ENCODE peak calls at places on chromosomes 16 and 17, in nine cellular contexts. Z is activated naive CD4-positive, alpha-beta T cell treated with anti-CD3 and anti-CD28 coated beads, Interleukin-2, amount 10 ng/mL, durations not matched to agents 7 days and 5 days; J is M059J; N is cerebellar nuclear complex; W is NCI-H748 treated with DMSO at 0.1 percent for 48 hours; X is activated T-helper 1 cell treated with anti-CD3 and anti-CD28 coated beads, Interleukin-2, amount 50 U/mL, for 16 hours; Y is stimulated activated CD8-positive, alpha-beta memory T cell treated with anti-CD3 and anti-CD28 coated beads, Interleukin-4, amount 100 ng/mL, for 48 hours; C is left cardiac atrium; S is NCI-H460. A is an unnamed sample.

GRCh38 chr17:45386180-45386579 is 46.5 kb downstream of the ARHGAP27 start:
- DNase-seq in W (no peak), N (no peak), S (no peak), X (no peak), Z (no peak), J (no peak), Y (no peak), C (no peak), A (no peak)

GRCh38 chr16:85570213-85570734 is 42.8 kb upstream of the GSE1 start:
- DNase-seq in N (no peak), C (no peak), Y (peak), Z (no peak), J (no peak), X (no peak), S (no peak), W (no peak), A (no peak)

GRCh38 chr16:15643453-15644305 is 725 bp upstream of the MARF1 start:
- DNase-seq in J (peak), S (peak), N (no peak), W (peak), Y (peak), X (no peak), Z (peak), C (no peak), A (peak)

GRCh38 chr17:57935833-57936807 is 19.1 kb downstream of the CUEDC1 start:
- DNase-seq in N (no peak), X (no peak), Y (no peak), C (peak), J (peak), Z (no peak), S (no peak), W (peak), A (peak)

GRCh38 chr16:88967800-88968588 is 9.0 kb downstream of the CBFA2T3 start:
- DNase-seq in Z (peak), W (no peak), C (no peak), X (no peak), N (no peak), Y (no peak), J (no peak), S (no peak), A (no peak)

GRCh38 chr16:2429771-2430663 is 770 bp downstream of the CCNF start:
- DNase-seq in C (no peak), N (no peak), Z (peak), J (peak), S (no peak), Y (no peak), W (no peak), X (no peak), A (no peak)

GRCh38 chr17:81821603-81822311 is 11.3 kb downstream of the MCRIP1 start:
- DNase-seq in W (no peak), Y (peak), Z (peak), C (peak), S (peak), N (no peak), X (no peak), J (no peak), A (peak)

GRCh38 chr17:49247949-49248348 is 17.4 kb upstream of the PHOSPHO1 start:
- DNase-seq in S (no peak), N (no peak), Z (no peak), C (no peak), Y (no peak), J (no peak), W (no peak), X (no peak), A (no peak)

GRCh38 chr16:1125471-1125870 is 27.4 kb upstream of the CACNA1H start:
- DNase-seq in Y (peak), N (no peak), S (peak), W (no peak), X (no peak), J (peak), Z (peak), C (no peak), A (no peak)

GRCh38 chr16:3964686-3965290 is 84.3 kb upstream of the CREBBP start:
- DNase-seq in N (no peak), Y (no peak), W (no peak), S (no peak), Z (no peak), J (no peak), X (no peak), C (no peak), A (no peak)

GRCh38 chr16:78667675-78668074 is 568.2 kb downstream of the WWOX start:
- DNase-seq in J (no peak), N (no peak), Z (no peak), X (no peak), Y (no peak), S (no peak), C (no peak), W (no peak), A (no peak)

GRCh38 chr16:55647343-55647742 is 8.4 kb upstream of the SLC6A2 start:
- DNase-seq in S (no peak), C (no peak), N (no peak), Z (no peak), X (no peak), W (no peak), Y (no peak), J (no peak), A (no peak)

GRCh38 chr17:33949100-33949499 is 306.0 kb upstream of the CCL2 start:
- DNase-seq in S (peak), Y (no peak), Z (no peak), X (no peak), C (no peak), J (no peak), W (no peak), N (no peak), A (no peak)

GRCh38 chr16:81585785-81586184 is 141.2 kb downstream of the CMIP start:
- DNase-seq in C (no peak), Z (no peak), W (no peak), N (no peak), S (peak), J (no peak), Y (no peak), X (no peak), A (no peak)

GRCh38 chr16:23140082-23140481 is 9.2 kb downstream of the USP31 start:
- DNase-seq in W (no peak), X (no peak), N (no peak), S (no peak), C (no peak), J (no peak), Y (no peak), Z (no peak), A (no peak)

GRCh38 chr17:44959821-44960523 is 8.1 kb downstream of the C1QL1 start:
- DNase-seq in W (no peak), C (no peak), J (no peak), N (no peak), Z (no peak), S (no peak), Y (no peak), X (no peak), A (no peak)

GRCh38 chr17:77320501-77321256 is 179.9 kb downstream of the SEC14L1 start:
- DNase-seq in C (peak), Y (no peak), J (peak), N (no peak), S (no peak), X (no peak), W (no peak), Z (no peak), A (peak)

GRCh38 chr17:70796757-70797156 is 627.4 kb downstream of the KCNJ2 start:
- DNase-seq in C (no peak), J (no peak), Z (no peak), Y (no peak), W (no peak), X (no peak), N (no peak), S (no peak), A (no peak)

GRCh38 chr17:40558300-40558584 is 7.0 kb downstream of the CCR7 start:
- DNase-seq in N (no peak), Y (peak), S (no peak), W (no peak), C (no peak), X (no peak), J (no peak), Z (no peak), A (no peak)

GRCh38 chr17:64635647-64636305 is 26.3 kb downstream of the SMURF2 start:
- DNase-seq in J (peak), S (no peak), Y (no peak), C (no peak), X (no peak), W (no peak), N (no peak), Z (no peak), A (peak)

GRCh38 chr17:49694847-49695697 is 12.7 kb downstream of the SLC35B1 start:
- DNase-seq in J (peak), W (peak), Y (peak), Z (peak), C (no peak), N (no peak), X (peak), S (peak), A (no peak)

GRCh38 chr16:1950559-1950958 is 3.9 kb downstream of the RPL3L start:
- DNase-seq in Y (no peak), N (no peak), J (no peak), W (no peak), C (no peak), X (no peak), S (no peak), Z (no peak), A (no peak)

GRCh38 chr16:85554791-85555548 is 58.2 kb upstream of the GSE1 start:
- DNase-seq in C (peak), Y (peak), W (peak), N (no peak), X (peak), Z (peak), S (peak), J (peak), A (peak)

GRCh38 chr17:57262557-57262956 is 6.2 kb downstream of the MSI2 start:
- DNase-seq in N (no peak), W (no peak), C (no peak), J (no peak), S (no peak), Z (no peak), X (no peak), Y (no peak), A (no peak)

GRCh38 chr16:87602821-87603683 is 744 bp downstream of the JPH3 start:
- DNase-seq in J (no peak), Z (no peak), S (no peak), Y (peak), C (no peak), X (no peak), W (no peak), N (no peak), A (no peak)

GRCh38 chr16:87391324-87391949 is 699 bp upstream of the MAP1LC3B start:
- DNase-seq in J (no peak), C (peak), Y (peak), Z (no peak), N (no peak), S (peak), X (no peak), W (no peak), A (no peak)

GRCh38 chr17:75980188-75981018 is 1.4 kb downstream of the TEN1 start:
- DNase-seq in S (no peak), J (no peak), Z (no peak), Y (no peak), N (no peak), X (no peak), W (no peak), C (no peak), A (no peak)

GRCh38 chr16:58127033-58127556 is 2.1 kb downstream of the CFAP20 start:
- DNase-seq in S (no peak), W (peak), X (no peak), N (no peak), C (no peak), J (peak), Y (no peak), Z (peak), A (no peak)

GRCh38 chr17:38693700-38694329 is 11.3 kb upstream of the MLLT6 start:
- DNase-seq in Z (no peak), W (no peak), S (no peak), Y (no peak), X (no peak), C (peak), J (peak), N (no peak), A (no peak)

GRCh38 chr17:12738624-12739023 is 50.7 kb upstream of the ARHGAP44 start:
- DNase-seq in C (no peak), W (no peak), Y (no peak), X (no peak), S (no peak), Z (no peak), N (no peak), J (no peak), A (no peak)

GRCh38 chr16:66167564-66168291 is 198.8 kb upstream of the CDH5 start:
- DNase-seq in W (no peak), Y (no peak), Z (no peak), N (no peak), X (no peak), S (no peak), C (peak), J (peak), A (no peak)